ENCODE peak calls at places on chromosomes 2 and 18, in seven cellular contexts. D is thoracic aorta, H is PC-9, T is gastrocnemius medialis, A is left lung, G is heart right ventricle, L is brain microvascular endothelial cell. M is an unnamed sample.

GRCh38 chr18:77551055-77551454 is 301.4 kb downstream of the GALR1 start:
- DNase-seq in D (no peak), H (no peak), T (no peak), A (no peak), G (no peak), L (no peak), M (no peak)

GRCh38 chr2:179447839-179448447 is 183.3 kb upstream of the SESTD1 start:
- DNase-seq in D (no peak), H (no peak), T (no peak), A (no peak), G (no peak), L (no peak), M (no peak)

GRCh38 chr2:200733713-200734198 is 78.0 kb upstream of the BZW1 start:
- DNase-seq in D (no peak), H (no peak), T (no peak), A (no peak), G (no peak), L (no peak), M (no peak)

GRCh38 chr18:78074400-78075020 is 824.9 kb downstream of the GALR1 start:
- DNase-seq in D (no peak), H (no peak), T (no peak), A (no peak), G (no peak), L (no peak), M (no peak)

GRCh38 chr2:121281107-121281506 is 3.9 kb downstream of the TFCP2L1 start:
- DNase-seq in D (no peak), H (no peak), T (no peak), A (no peak), G (no peak), L (no peak), M (no peak)

GRCh38 chr18:3839481-3840075 is 389.6 kb downstream of the TGIF1 start:
- DNase-seq in D (no peak), H (no peak), T (no peak), A (no peak), G (no peak), L (no peak), M (no peak)

GRCh38 chr2:201959626-201960025 is 74.0 kb upstream of the FZD7 start:
- DNase-seq in D (no peak), H (no peak), T (no peak), A (no peak), G (no peak), L (no peak), M (no peak)

GRCh38 chr2:50346104-50346503 is 685.8 kb downstream of the NRXN1 start:
- DNase-seq in D (no peak), H (no peak), T (no peak), A (no peak), G (no peak), L (no peak), M (no peak)

GRCh38 chr18:60018801-60019462 is 119.1 kb downstream of the PMAIP1 start:
- DNase-seq in D (no peak), H (no peak), T (no peak), A (no peak), G (no peak), L (peak; percentile 7), M (no peak)

GRCh38 chr18:22172594-22173049 is 3.2 kb downstream of the GATA6 start:
- DNase-seq in D (no peak), H (no peak), T (no peak), A (peak; percentile 47), G (no peak), L (no peak), M (no peak)

GRCh38 chr2:6810961-6811360 is 54.7 kb downstream of the CMPK2 start:
- DNase-seq in D (no peak), H (no peak), T (no peak), A (no peak), G (no peak), L (no peak), M (no peak)
- H3K4me3 ChIP-seq in D (no peak overlapping the region), H (no peak overlapping the region), T (no peak overlapping the region), A (no peak overlapping the region), G (no peak overlapping the region), L (no peak overlapping the region), M (no peak overlapping the region)

GRCh38 chr2:217903859-217904613 is 98.8 kb downstream of the TNS1 start:
- DNase-seq in D (no peak), H (no peak), T (peak; percentile 78), A (peak; percentile 70), G (peak; percentile 86), L (peak; percentile 36), M (no peak)
- H3K27ac ChIP-seq in D (peak overlapping the region; percentile 96), H (no peak overlapping the region), T (peak overlapping the region; percentile 87), A (peak overlapping the region; percentile 92), G (peak overlapping the region; percentile 98), L (no peak overlapping the region), M (peak overlapping the region; percentile 63)

GRCh38 chr18:32469691-32470131 is 971 bp downstream of the GAREM1 start:
- DNase-seq in D (no peak), H (no peak), T (no peak), A (no peak), G (no peak), L (no peak), M (no peak)

GRCh38 chr18:32469190-32469611 is 1.5 kb downstream of the GAREM1 start:
- DNase-seq in D (no peak), H (peak; percentile 43), T (peak; percentile 53), A (no peak), G (peak; percentile 33), L (peak; percentile 18), M (no peak)

GRCh38 chr18:32470136-32470712 is 458 bp downstream of the GAREM1 start:
- DNase-seq in D (no peak), H (no peak), T (peak; percentile 41), A (no peak), G (peak; percentile 54), L (peak; percentile 20), M (no peak)

GRCh38 chr18:32472841-32473240 is 2.2 kb upstream of the GAREM1 start:
- DNase-seq in D (no peak), H (no peak), T (no peak), A (no peak), G (no peak), L (no peak), M (no peak)

DNA sequence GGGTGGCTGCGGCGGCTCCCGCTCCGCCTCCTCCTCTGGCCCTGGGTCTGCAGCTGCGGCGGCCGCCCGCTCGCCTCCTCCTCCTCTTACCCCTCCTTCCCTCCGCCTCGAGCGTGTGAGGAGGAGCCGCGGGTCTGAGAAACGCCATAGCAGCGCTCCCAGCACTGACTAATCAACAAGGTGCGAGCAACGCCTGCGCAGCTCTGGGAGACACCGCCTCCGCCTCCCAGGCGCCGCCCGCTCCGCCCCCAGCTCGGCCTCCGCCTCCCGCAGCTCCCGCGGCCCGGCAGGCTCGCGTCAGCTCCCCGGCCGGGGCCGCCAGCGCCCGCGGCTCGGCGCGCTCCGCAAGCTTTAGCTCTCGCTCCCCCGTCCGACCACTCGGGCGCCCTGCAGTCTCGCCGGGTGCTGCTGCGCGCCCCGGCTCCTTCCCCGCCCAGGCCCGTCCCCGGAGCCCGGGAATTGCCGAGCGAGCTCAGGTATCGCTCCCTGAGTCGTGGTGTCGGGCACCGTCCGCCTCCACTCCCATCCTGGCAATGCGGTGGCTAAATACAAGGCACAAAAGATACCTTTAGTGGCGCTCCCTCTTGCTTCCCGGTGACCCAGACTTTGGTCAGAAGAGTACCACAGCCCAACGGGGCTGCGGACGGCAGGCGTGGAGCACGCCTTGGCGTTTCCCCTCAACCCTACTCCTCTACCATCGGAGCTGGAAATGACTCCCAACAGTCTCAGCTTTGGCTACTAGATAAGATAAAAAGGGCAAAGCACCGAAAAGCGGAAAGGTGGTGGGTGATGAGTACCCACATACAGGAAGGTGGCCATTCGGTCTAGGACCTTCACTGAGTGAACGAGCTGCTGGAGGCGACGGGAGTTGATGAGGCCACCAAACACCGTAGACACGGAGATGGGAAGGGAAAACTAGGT is at the start of gene GAREM1:
- DNase-seq in D (peak; percentile 82), H (peak; percentile 87), T (peak; percentile 96), A (peak; percentile 95), G (peak; percentile 94), L (peak; percentile 97), M (peak; percentile 54)
- TF ChIP-seq CTCF in D (peak; percentile 72), H (peak; percentile 44), T (peak; percentile 83), A (peak; percentile 52), G (peak; percentile 80), L (peak; percentile 65), M (peak; percentile 83)

GRCh38 chr2:151357359-151357758 is at the start of gene TNFAIP6:
- DNase-seq in D (no peak), H (no peak), T (peak; percentile 18), A (no peak), G (no peak), L (peak; percentile 86), M (no peak)
- H3K4me3 ChIP-seq in D (no peak within 1 kb of the TSS), H (no peak within 1 kb of the TSS), T (no peak within 1 kb of the TSS), A (peak within 1 kb of the TSS; percentile 31), G (peak within 1 kb of the TSS; percentile 43), L (peak within 1 kb of the TSS; percentile 51), M (no peak within 1 kb of the TSS)

DNA sequence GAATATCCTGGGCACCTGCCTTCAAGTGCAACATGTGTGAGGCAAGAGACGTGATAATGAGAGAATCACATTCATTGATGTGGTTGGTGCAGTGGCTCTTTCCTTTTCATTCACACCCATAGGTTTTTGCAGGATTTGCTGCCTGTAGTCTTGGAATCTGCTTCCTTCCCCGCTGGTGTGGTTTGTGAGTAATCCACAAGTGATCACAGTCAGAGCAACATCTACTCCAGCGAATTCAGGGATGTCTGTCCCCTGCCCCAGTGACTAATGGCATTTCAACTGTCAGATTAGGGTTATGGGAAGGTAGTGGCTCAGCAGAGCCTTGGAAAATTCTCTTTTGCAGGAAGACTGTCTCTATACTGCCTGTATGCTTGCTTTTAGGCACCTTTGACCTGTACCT is 225.5 kb upstream of the RBMS1 start:
- DNase-seq in D (no peak), H (peak; percentile 38), T (no peak), A (no peak), G (no peak), L (peak; percentile 77), M (no peak)
- H3K27ac ChIP-seq in D (no peak overlapping the region), H (no peak overlapping the region), T (no peak overlapping the region), A (no peak overlapping the region), G (no peak overlapping the region), L (no peak overlapping the region), M (no peak overlapping the region)

GRCh38 chr2:110725370-110725769 is 7.0 kb upstream of the ACOXL start:
- DNase-seq in D (no peak), H (no peak), T (no peak), A (no peak), G (no peak), L (no peak), M (no peak)
- TF ChIP-seq CTCF in D (no peak), H (no peak), T (no peak), A (no peak), G (no peak), L (no peak), M (no peak)

DNA sequence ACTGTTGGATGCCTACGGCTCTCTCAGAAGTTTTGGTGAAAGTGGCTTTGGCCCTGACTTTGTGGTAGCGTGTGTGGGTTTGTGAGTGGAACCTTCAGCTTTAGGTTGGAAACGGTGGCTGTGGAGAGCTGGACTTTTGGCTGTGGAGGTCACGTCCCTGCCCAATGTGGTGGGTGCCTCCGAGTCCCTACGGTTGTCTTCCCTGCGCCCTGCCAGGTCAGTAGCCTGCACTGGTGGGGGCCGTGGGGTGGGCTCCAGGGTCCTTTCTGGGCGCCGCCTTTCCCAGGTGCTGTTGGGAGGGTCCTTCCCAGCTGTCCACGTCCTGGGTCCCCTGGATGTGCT is 11.1 kb downstream of the COLEC11 start:
- DNase-seq in D (no peak), H (no peak), T (no peak), A (peak; percentile 30), G (no peak), L (no peak), M (no peak)
- H3K4me3 ChIP-seq in D (no peak overlapping the region), H (peak overlapping the region; percentile 91), T (no peak overlapping the region), A (no peak overlapping the region), G (no peak overlapping the region), L (no peak overlapping the region), M (no peak overlapping the region)

M was measured in esophagus squamous epithelium.